ENCODE peak calls at places on chromosomes 5 and 9, in eight cellular contexts. One of them, this sample, is unnamed.
A peak's percentile ranks its signal among the peaks of the same experiment; 100 is the strongest.

GRCh38 chr5:170903075-170903474 is 41.3 kb downstream of the RANBP17 start:
- DNase-seq in GM23248: no peak
- DNase-seq in HCT116: no peak
- DNase-seq in PC-3: no peak
- DNase-seq in MM.1S: no peak
- DNase-seq in SK-N-SH: no peak
- DNase-seq in PC-9: no peak
- DNase-seq in Karpas-422: no peak
- DNase-seq in this sample: no peak

GRCh38 chr5:43039468-43040286 is 442 bp downstream of the ANXA2R start:
- DNase-seq in GM23248: peak; percentile 58
- DNase-seq in HCT116: peak; percentile 56
- DNase-seq in PC-3: peak; percentile 84
- DNase-seq in MM.1S: peak; percentile 69
- DNase-seq in SK-N-SH: peak; percentile 40
- DNase-seq in PC-9: peak; percentile 66
- DNase-seq in Karpas-422: peak; percentile 72
- DNase-seq in this sample: peak; percentile 78

GRCh38 chr5:149205625-149206523 is 64.6 kb downstream of the ABLIM3 start:
- DNase-seq in GM23248: peak; percentile 62
- DNase-seq in HCT116: no peak
- DNase-seq in PC-3: peak; percentile 48
- DNase-seq in MM.1S: no peak
- DNase-seq in SK-N-SH: no peak
- DNase-seq in PC-9: peak; percentile 78
- DNase-seq in Karpas-422: no peak
- DNase-seq in this sample: no peak

GRCh38 chr9:95265960-95266359 is 51.5 kb downstream of the FANCC start:
- DNase-seq in GM23248: no peak
- DNase-seq in HCT116: no peak
- DNase-seq in PC-3: no peak
- DNase-seq in MM.1S: no peak
- DNase-seq in SK-N-SH: no peak
- DNase-seq in PC-9: no peak
- DNase-seq in Karpas-422: no peak
- DNase-seq in this sample: no peak

GRCh38 chr5:72028382-72028781 is 78.9 kb upstream of the MAP1B start:
- DNase-seq in GM23248: no peak
- DNase-seq in HCT116: no peak
- DNase-seq in PC-3: no peak
- DNase-seq in MM.1S: no peak
- DNase-seq in SK-N-SH: no peak
- DNase-seq in PC-9: no peak
- DNase-seq in Karpas-422: no peak
- DNase-seq in this sample: no peak

GRCh38 chr5:58064799-58065198 is 395.1 kb downstream of the PLK2 start:
- DNase-seq in GM23248: peak; percentile 43
- DNase-seq in HCT116: no peak
- DNase-seq in PC-3: no peak
- DNase-seq in MM.1S: no peak
- DNase-seq in SK-N-SH: no peak
- DNase-seq in PC-9: no peak
- DNase-seq in Karpas-422: no peak
- DNase-seq in this sample: no peak

GRCh38 chr9:129640086-129640870 is 1.7 kb downstream of the ASB6 start:
- DNase-seq in GM23248: peak; percentile 48
- DNase-seq in HCT116: no peak
- DNase-seq in PC-3: no peak
- DNase-seq in MM.1S: no peak
- DNase-seq in SK-N-SH: peak; percentile 87
- DNase-seq in PC-9: no peak
- DNase-seq in Karpas-422: peak; percentile 69
- DNase-seq in this sample: no peak

GRCh38 chr5:103918668-103919367 is 356.2 kb upstream of the NUDT12 start:
- DNase-seq in GM23248: no peak
- DNase-seq in HCT116: no peak
- DNase-seq in PC-3: no peak
- DNase-seq in MM.1S: peak; percentile 15
- DNase-seq in SK-N-SH: no peak
- DNase-seq in PC-9: no peak
- DNase-seq in Karpas-422: no peak
- DNase-seq in this sample: no peak

GRCh38 chr9:23590601-23591000 is 235.4 kb downstream of the ELAVL2 start:
- DNase-seq in GM23248: peak; percentile 2
- DNase-seq in HCT116: no peak
- DNase-seq in PC-3: peak; percentile 33
- DNase-seq in MM.1S: peak; percentile 52
- DNase-seq in SK-N-SH: no peak
- DNase-seq in PC-9: no peak
- DNase-seq in Karpas-422: peak; percentile 61
- DNase-seq in this sample: no peak

GRCh38 chr9:134783699-134784039 is 96.9 kb upstream of the FCN2 start:
- DNase-seq in GM23248: peak; percentile 47
- DNase-seq in HCT116: no peak
- DNase-seq in PC-3: no peak
- DNase-seq in MM.1S: no peak
- DNase-seq in SK-N-SH: no peak
- DNase-seq in PC-9: no peak
- DNase-seq in Karpas-422: no peak
- DNase-seq in this sample: no peak

GRCh38 chr9:105950448-105950847 is 256.1 kb downstream of the TMEM38B start:
- DNase-seq in GM23248: no peak
- DNase-seq in HCT116: no peak
- DNase-seq in PC-3: no peak
- DNase-seq in MM.1S: no peak
- DNase-seq in SK-N-SH: no peak
- DNase-seq in PC-9: no peak
- DNase-seq in Karpas-422: no peak
- DNase-seq in this sample: no peak

GRCh38 chr5:163760498-163760897 is 255.1 kb downstream of the MAT2B start:
- DNase-seq in GM23248: peak; percentile 89
- DNase-seq in HCT116: no peak
- DNase-seq in PC-3: peak; percentile 18
- DNase-seq in MM.1S: no peak
- DNase-seq in SK-N-SH: no peak
- DNase-seq in PC-9: no peak
- DNase-seq in Karpas-422: no peak
- DNase-seq in this sample: no peak

GRCh38 chr5:140321796-140322195 is 18.9 kb upstream of the PFDN1 start:
- DNase-seq in GM23248: no peak
- DNase-seq in HCT116: no peak
- DNase-seq in PC-3: no peak
- DNase-seq in MM.1S: no peak
- DNase-seq in SK-N-SH: no peak
- DNase-seq in PC-9: no peak
- DNase-seq in Karpas-422: no peak
- DNase-seq in this sample: no peak

GRCh38 chr5:38922199-38922598 is 76.4 kb downstream of the OSMR start:
- DNase-seq in GM23248: peak; percentile 69
- DNase-seq in HCT116: peak; percentile 22
- DNase-seq in PC-3: peak; percentile 73
- DNase-seq in MM.1S: peak; percentile 24
- DNase-seq in SK-N-SH: peak; percentile 64
- DNase-seq in PC-9: peak; percentile 75
- DNase-seq in Karpas-422: peak; percentile 78
- DNase-seq in this sample: peak; percentile 68

GRCh38 chr9:32854271-32854670 is 70.9 kb downstream of the TMEM215 start:
- DNase-seq in GM23248: no peak
- DNase-seq in HCT116: no peak
- DNase-seq in PC-3: no peak
- DNase-seq in MM.1S: no peak
- DNase-seq in SK-N-SH: no peak
- DNase-seq in PC-9: no peak
- DNase-seq in Karpas-422: no peak
- DNase-seq in this sample: no peak

GRCh38 chr9:16266648-16267276 is 603.7 kb downstream of the BNC2 start:
- DNase-seq in GM23248: no peak
- DNase-seq in HCT116: no peak
- DNase-seq in PC-3: peak; percentile 22
- DNase-seq in MM.1S: no peak
- DNase-seq in SK-N-SH: no peak
- DNase-seq in PC-9: no peak
- DNase-seq in Karpas-422: peak; percentile 70
- DNase-seq in this sample: no peak

GRCh38 chr5:2898661-2899060 is 147.2 kb upstream of the IRX2 start:
- DNase-seq in GM23248: no peak
- DNase-seq in HCT116: no peak
- DNase-seq in PC-3: no peak
- DNase-seq in MM.1S: no peak
- DNase-seq in SK-N-SH: no peak
- DNase-seq in PC-9: no peak
- DNase-seq in Karpas-422: no peak
- DNase-seq in this sample: no peak

GRCh38 chr9:12426198-12426864 is 266.9 kb upstream of the TYRP1 start:
- DNase-seq in GM23248: peak; percentile 1
- DNase-seq in HCT116: no peak
- DNase-seq in PC-3: peak; percentile 41
- DNase-seq in MM.1S: no peak
- DNase-seq in SK-N-SH: no peak
- DNase-seq in PC-9: no peak
- DNase-seq in Karpas-422: no peak
- DNase-seq in this sample: peak; percentile 52

GRCh38 chr9:27714388-27714787 is 141.1 kb upstream of the C9orf72 start:
- DNase-seq in GM23248: no peak
- DNase-seq in HCT116: no peak
- DNase-seq in PC-3: peak; percentile 7
- DNase-seq in MM.1S: no peak
- DNase-seq in SK-N-SH: peak; percentile 23
- DNase-seq in PC-9: no peak
- DNase-seq in Karpas-422: no peak
- DNase-seq in this sample: no peak

GRCh38 chr5:102755691-102756371 is 726 bp downstream of the PAM start:
- DNase-seq in GM23248: peak; percentile 93
- DNase-seq in HCT116: peak; percentile 69
- DNase-seq in PC-3: peak; percentile 88
- DNase-seq in MM.1S: peak; percentile 81
- DNase-seq in SK-N-SH: peak; percentile 63
- DNase-seq in PC-9: peak; percentile 72
- DNase-seq in Karpas-422: peak; percentile 63
- DNase-seq in this sample: peak; percentile 88

GRCh38 chr5:74966151-74967050 is 86.0 kb downstream of the GCNT4 start:
- DNase-seq in GM23248: peak; percentile 8
- DNase-seq in HCT116: no peak
- DNase-seq in PC-3: no peak
- DNase-seq in MM.1S: no peak
- DNase-seq in SK-N-SH: no peak
- DNase-seq in PC-9: no peak
- DNase-seq in Karpas-422: no peak
- DNase-seq in this sample: no peak

GRCh38 chr9:79233542-79233941 is 338.2 kb upstream of the TLE4 start:
- DNase-seq in GM23248: peak; percentile 61
- DNase-seq in HCT116: peak; percentile 22
- DNase-seq in PC-3: peak; percentile 50
- DNase-seq in MM.1S: peak; percentile 18
- DNase-seq in SK-N-SH: peak; percentile 24
- DNase-seq in PC-9: peak; percentile 43
- DNase-seq in Karpas-422: peak; percentile 76
- DNase-seq in this sample: peak; percentile 32

GRCh38 chr9:111980398-111980797 is 83.8 kb downstream of the UGCG start:
- DNase-seq in GM23248: no peak
- DNase-seq in HCT116: no peak
- DNase-seq in PC-3: no peak
- DNase-seq in MM.1S: no peak
- DNase-seq in SK-N-SH: peak; percentile 47
- DNase-seq in PC-9: no peak
- DNase-seq in Karpas-422: no peak
- DNase-seq in this sample: no peak
- H3K4me1 ChIP-seq in GM23248: no peaks in the 10 kb centered on the region
- H3K4me1 ChIP-seq in HCT116: peaks cover 21% of the 10 kb centered on the region
- H3K4me1 ChIP-seq in PC-3: no peaks in the 10 kb centered on the region
- H3K4me1 ChIP-seq in MM.1S: peaks cover 23% of the 10 kb centered on the region
- H3K4me1 ChIP-seq in SK-N-SH: peaks cover 7% of the 10 kb centered on the region
- H3K4me1 ChIP-seq in PC-9: no peaks in the 10 kb centered on the region
- H3K4me1 ChIP-seq in Karpas-422: peaks cover 11% of the 10 kb centered on the region
- H3K4me1 ChIP-seq in this sample: peaks cover 13% of the 10 kb centered on the region

DNA sequence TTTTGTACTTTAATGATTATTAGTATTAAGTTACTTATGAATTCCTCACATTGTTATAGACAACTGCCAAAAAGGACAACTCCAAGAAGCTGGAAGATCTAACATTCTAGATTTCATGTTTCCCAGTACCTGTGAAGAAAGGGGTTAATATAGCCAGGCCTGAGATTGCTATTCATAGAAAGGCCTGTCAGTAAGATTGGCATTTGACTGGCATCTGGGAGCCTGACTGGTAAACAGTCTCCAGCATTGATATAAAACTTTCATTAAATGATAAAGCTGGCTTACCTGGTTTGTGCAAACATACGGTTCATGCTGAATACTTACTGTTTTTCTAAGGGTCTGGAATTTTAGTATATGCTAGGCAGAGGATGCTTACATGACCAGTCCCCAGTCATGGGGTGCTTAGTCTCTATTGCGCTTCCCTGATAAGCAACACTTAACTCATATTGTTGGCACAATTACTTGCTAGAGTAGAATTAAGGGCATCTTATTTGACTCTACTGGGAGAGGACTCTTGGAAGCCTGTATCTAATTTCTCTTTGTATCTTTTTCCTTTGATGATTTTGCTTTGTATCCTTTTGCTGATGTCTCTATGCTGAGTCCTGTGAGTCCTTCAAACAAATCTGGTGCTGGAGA is 340.4 kb upstream of the SEMA6A start:
- DNase-seq in GM23248: no peak
- DNase-seq in HCT116: no peak
- DNase-seq in PC-3: no peak
- DNase-seq in MM.1S: no peak
- DNase-seq in SK-N-SH: no peak
- DNase-seq in PC-9: no peak
- DNase-seq in Karpas-422: no peak
- DNase-seq in this sample: no peak
- H3K9me2 ChIP-seq in GM23248: no peaks in the 10 kb centered on the region
- H3K9me2 ChIP-seq in HCT116: no peaks in the 10 kb centered on the region
- H3K9me2 ChIP-seq in PC-3: no peaks in the 10 kb centered on the region
- H3K9me2 ChIP-seq in MM.1S: no peaks in the 10 kb centered on the region
- H3K9me2 ChIP-seq in SK-N-SH: no peaks in the 10 kb centered on the region
- H3K9me2 ChIP-seq in PC-9: no peaks in the 10 kb centered on the region
- H3K9me2 ChIP-seq in Karpas-422: no peaks in the 10 kb centered on the region
- H3K9me2 ChIP-seq in this sample: no peaks in the 10 kb centered on the region

GRCh38 chr9:108553111-108553635 is 302.6 kb downstream of the ACTL7B start:
- DNase-seq in GM23248: no peak
- DNase-seq in HCT116: no peak
- DNase-seq in PC-3: no peak
- DNase-seq in MM.1S: no peak
- DNase-seq in SK-N-SH: no peak
- DNase-seq in PC-9: no peak
- DNase-seq in Karpas-422: no peak
- DNase-seq in this sample: no peak
- H3K27ac ChIP-seq in GM23248: no peak overlapping the region
- H3K27ac ChIP-seq in HCT116: no peak overlapping the region
- H3K27ac ChIP-seq in PC-3: peak overlapping the region; percentile 99
- H3K27ac ChIP-seq in MM.1S: no peak overlapping the region
- H3K27ac ChIP-seq in SK-N-SH: no peak overlapping the region
- H3K27ac ChIP-seq in PC-9: peak overlapping the region; percentile 99
- H3K27ac ChIP-seq in Karpas-422: no peak overlapping the region
- H3K27ac ChIP-seq in this sample: peak overlapping the region; percentile 15

DNA sequence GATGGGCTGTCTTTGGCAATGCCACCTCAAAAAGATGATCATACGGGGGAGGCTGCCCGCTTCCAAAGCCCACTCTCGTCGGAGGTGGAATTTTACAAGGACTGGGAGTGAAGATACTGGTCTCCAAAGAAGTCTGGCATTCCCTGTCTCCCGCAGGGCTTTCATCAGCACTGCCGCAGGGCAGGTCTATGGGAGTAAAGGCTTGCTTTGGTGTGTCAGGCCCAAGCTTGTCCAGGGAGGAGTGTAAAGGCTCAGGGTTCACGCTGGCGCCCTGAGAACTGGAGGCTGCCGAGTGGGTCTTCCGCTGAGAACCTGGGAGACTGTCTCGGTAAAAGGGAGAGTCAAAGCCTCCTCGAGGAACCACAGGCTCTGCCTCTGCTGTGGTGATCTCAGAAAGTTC is 27.0 kb downstream of the SPACA9 start:
- DNase-seq in GM23248: no peak
- DNase-seq in HCT116: no peak
- DNase-seq in PC-3: no peak
- DNase-seq in MM.1S: no peak
- DNase-seq in SK-N-SH: no peak
- DNase-seq in PC-9: no peak
- DNase-seq in Karpas-422: no peak
- DNase-seq in this sample: no peak
- H3K4me1 ChIP-seq in GM23248: no peaks in the 10 kb centered on the region
- H3K4me1 ChIP-seq in HCT116: no peaks in the 10 kb centered on the region
- H3K4me1 ChIP-seq in PC-3: no peaks in the 10 kb centered on the region
- H3K4me1 ChIP-seq in MM.1S: no peaks in the 10 kb centered on the region
- H3K4me1 ChIP-seq in SK-N-SH: peaks cover 7% of the 10 kb centered on the region
- H3K4me1 ChIP-seq in PC-9: no peaks in the 10 kb centered on the region
- H3K4me1 ChIP-seq in Karpas-422: peaks cover 12% of the 10 kb centered on the region
- H3K4me1 ChIP-seq in this sample: no peaks in the 10 kb centered on the region